ENCODE peak calls at places on chromosomes 13 and 19, in eight cellular contexts. One of them, this sample, is unnamed.

GRCh38 chr13:33865945-33866344 is 48.0 kb downstream of the RFC3 start:
- DNase-seq in activated T-helper 1 cell treated with anti-CD3 and anti-CD28 coated beads, Interleukin-12 subunit alpha, Interleukin-12 subunit beta, Interleukin-2, Interleukin-4 antibody, amounts not matched to agents 30 ng/mL and 10 ng/mL and 1 ng/mL, durations not matched to agents 14 hours and 24 hours and 36 hours: no peak
- DNase-seq in iPS-NIHi11: no peak
- DNase-seq in cardiac fibroblast: no peak
- DNase-seq in stimulated activated naive CD8-positive, alpha-beta T cell treated with anti-CD3 and anti-CD28 coated beads, Interleukin-15, Interleukin-2, amounts not matched to agents 100 U/mL and 50 U/mL, for 24 hours: no peak
- DNase-seq in lung microvascular endothelial cell: no peak
- DNase-seq in AG10803: no peak
- DNase-seq in GM03348: no peak
- DNase-seq in this sample: no peak

GRCh38 chr19:53982611-53983010 is 8.8 kb upstream of the CACNG6 start:
- DNase-seq in activated T-helper 1 cell treated with anti-CD3 and anti-CD28 coated beads, Interleukin-12 subunit alpha, Interleukin-12 subunit beta, Interleukin-2, Interleukin-4 antibody, amounts not matched to agents 30 ng/mL and 10 ng/mL and 1 ng/mL, durations not matched to agents 14 hours and 24 hours and 36 hours: no peak
- DNase-seq in iPS-NIHi11: peak; percentile 72
- DNase-seq in cardiac fibroblast: peak; percentile 74
- DNase-seq in stimulated activated naive CD8-positive, alpha-beta T cell treated with anti-CD3 and anti-CD28 coated beads, Interleukin-15, Interleukin-2, amounts not matched to agents 100 U/mL and 50 U/mL, for 24 hours: no peak
- DNase-seq in lung microvascular endothelial cell: peak; percentile 26
- DNase-seq in AG10803: no peak
- DNase-seq in GM03348: peak; percentile 50
- DNase-seq in this sample: no peak

GRCh38 chr19:21233691-21234090 is 91.9 kb downstream of the ZNF431 start:
- DNase-seq in activated T-helper 1 cell treated with anti-CD3 and anti-CD28 coated beads, Interleukin-12 subunit alpha, Interleukin-12 subunit beta, Interleukin-2, Interleukin-4 antibody, amounts not matched to agents 30 ng/mL and 10 ng/mL and 1 ng/mL, durations not matched to agents 14 hours and 24 hours and 36 hours: no peak
- DNase-seq in iPS-NIHi11: no peak
- DNase-seq in cardiac fibroblast: no peak
- DNase-seq in stimulated activated naive CD8-positive, alpha-beta T cell treated with anti-CD3 and anti-CD28 coated beads, Interleukin-15, Interleukin-2, amounts not matched to agents 100 U/mL and 50 U/mL, for 24 hours: no peak
- DNase-seq in lung microvascular endothelial cell: no peak
- DNase-seq in AG10803: no peak
- DNase-seq in GM03348: no peak
- DNase-seq in this sample: no peak

GRCh38 chr19:49297403-49297802 is 27.6 kb downstream of the SLC6A16 start:
- DNase-seq in activated T-helper 1 cell treated with anti-CD3 and anti-CD28 coated beads, Interleukin-12 subunit alpha, Interleukin-12 subunit beta, Interleukin-2, Interleukin-4 antibody, amounts not matched to agents 30 ng/mL and 10 ng/mL and 1 ng/mL, durations not matched to agents 14 hours and 24 hours and 36 hours: no peak
- DNase-seq in iPS-NIHi11: no peak
- DNase-seq in cardiac fibroblast: no peak
- DNase-seq in stimulated activated naive CD8-positive, alpha-beta T cell treated with anti-CD3 and anti-CD28 coated beads, Interleukin-15, Interleukin-2, amounts not matched to agents 100 U/mL and 50 U/mL, for 24 hours: no peak
- DNase-seq in lung microvascular endothelial cell: no peak
- DNase-seq in AG10803: peak; percentile 14
- DNase-seq in GM03348: no peak
- DNase-seq in this sample: no peak

GRCh38 chr19:35013047-35013819 is 13.1 kb downstream of the GRAMD1A start:
- DNase-seq in activated T-helper 1 cell treated with anti-CD3 and anti-CD28 coated beads, Interleukin-12 subunit alpha, Interleukin-12 subunit beta, Interleukin-2, Interleukin-4 antibody, amounts not matched to agents 30 ng/mL and 10 ng/mL and 1 ng/mL, durations not matched to agents 14 hours and 24 hours and 36 hours: peak; percentile 59
- DNase-seq in iPS-NIHi11: peak; percentile 97
- DNase-seq in cardiac fibroblast: peak; percentile 82
- DNase-seq in stimulated activated naive CD8-positive, alpha-beta T cell treated with anti-CD3 and anti-CD28 coated beads, Interleukin-15, Interleukin-2, amounts not matched to agents 100 U/mL and 50 U/mL, for 24 hours: peak; percentile 87
- DNase-seq in lung microvascular endothelial cell: peak; percentile 73
- DNase-seq in AG10803: peak; percentile 38
- DNase-seq in GM03348: peak; percentile 90
- DNase-seq in this sample: no peak

GRCh38 chr19:11949201-11949600 is 15.6 kb upstream of the ZNF763 start:
- DNase-seq in activated T-helper 1 cell treated with anti-CD3 and anti-CD28 coated beads, Interleukin-12 subunit alpha, Interleukin-12 subunit beta, Interleukin-2, Interleukin-4 antibody, amounts not matched to agents 30 ng/mL and 10 ng/mL and 1 ng/mL, durations not matched to agents 14 hours and 24 hours and 36 hours: no peak
- DNase-seq in iPS-NIHi11: no peak
- DNase-seq in cardiac fibroblast: no peak
- DNase-seq in stimulated activated naive CD8-positive, alpha-beta T cell treated with anti-CD3 and anti-CD28 coated beads, Interleukin-15, Interleukin-2, amounts not matched to agents 100 U/mL and 50 U/mL, for 24 hours: no peak
- DNase-seq in lung microvascular endothelial cell: no peak
- DNase-seq in AG10803: no peak
- DNase-seq in GM03348: no peak
- DNase-seq in this sample: no peak

GRCh38 chr19:31346184-31346583 is 3.1 kb downstream of the TSHZ3 start:
- DNase-seq in activated T-helper 1 cell treated with anti-CD3 and anti-CD28 coated beads, Interleukin-12 subunit alpha, Interleukin-12 subunit beta, Interleukin-2, Interleukin-4 antibody, amounts not matched to agents 30 ng/mL and 10 ng/mL and 1 ng/mL, durations not matched to agents 14 hours and 24 hours and 36 hours: no peak
- DNase-seq in iPS-NIHi11: no peak
- DNase-seq in cardiac fibroblast: no peak
- DNase-seq in stimulated activated naive CD8-positive, alpha-beta T cell treated with anti-CD3 and anti-CD28 coated beads, Interleukin-15, Interleukin-2, amounts not matched to agents 100 U/mL and 50 U/mL, for 24 hours: no peak
- DNase-seq in lung microvascular endothelial cell: no peak
- DNase-seq in AG10803: no peak
- DNase-seq in GM03348: no peak
- DNase-seq in this sample: no peak

GRCh38 chr19:5567971-5568407 is 236 bp upstream of the TINCR start:
- DNase-seq in activated T-helper 1 cell treated with anti-CD3 and anti-CD28 coated beads, Interleukin-12 subunit alpha, Interleukin-12 subunit beta, Interleukin-2, Interleukin-4 antibody, amounts not matched to agents 30 ng/mL and 10 ng/mL and 1 ng/mL, durations not matched to agents 14 hours and 24 hours and 36 hours: no peak
- DNase-seq in iPS-NIHi11: no peak
- DNase-seq in cardiac fibroblast: no peak
- DNase-seq in stimulated activated naive CD8-positive, alpha-beta T cell treated with anti-CD3 and anti-CD28 coated beads, Interleukin-15, Interleukin-2, amounts not matched to agents 100 U/mL and 50 U/mL, for 24 hours: no peak
- DNase-seq in lung microvascular endothelial cell: no peak
- DNase-seq in AG10803: no peak
- DNase-seq in GM03348: no peak
- DNase-seq in this sample: no peak

GRCh38 chr13:32087955-32088747 is 56.6 kb downstream of the FRY start:
- DNase-seq in activated T-helper 1 cell treated with anti-CD3 and anti-CD28 coated beads, Interleukin-12 subunit alpha, Interleukin-12 subunit beta, Interleukin-2, Interleukin-4 antibody, amounts not matched to agents 30 ng/mL and 10 ng/mL and 1 ng/mL, durations not matched to agents 14 hours and 24 hours and 36 hours: no peak
- DNase-seq in iPS-NIHi11: no peak
- DNase-seq in cardiac fibroblast: no peak
- DNase-seq in stimulated activated naive CD8-positive, alpha-beta T cell treated with anti-CD3 and anti-CD28 coated beads, Interleukin-15, Interleukin-2, amounts not matched to agents 100 U/mL and 50 U/mL, for 24 hours: no peak
- DNase-seq in lung microvascular endothelial cell: no peak
- DNase-seq in AG10803: peak; percentile 4
- DNase-seq in GM03348: no peak
- DNase-seq in this sample: no peak

GRCh38 chr19:33814181-33815165 is 17.8 kb downstream of the KCTD15 start:
- DNase-seq in activated T-helper 1 cell treated with anti-CD3 and anti-CD28 coated beads, Interleukin-12 subunit alpha, Interleukin-12 subunit beta, Interleukin-2, Interleukin-4 antibody, amounts not matched to agents 30 ng/mL and 10 ng/mL and 1 ng/mL, durations not matched to agents 14 hours and 24 hours and 36 hours: no peak
- DNase-seq in iPS-NIHi11: no peak
- DNase-seq in cardiac fibroblast: no peak
- DNase-seq in stimulated activated naive CD8-positive, alpha-beta T cell treated with anti-CD3 and anti-CD28 coated beads, Interleukin-15, Interleukin-2, amounts not matched to agents 100 U/mL and 50 U/mL, for 24 hours: no peak
- DNase-seq in lung microvascular endothelial cell: peak; percentile 65
- DNase-seq in AG10803: no peak
- DNase-seq in GM03348: no peak
- DNase-seq in this sample: no peak

GRCh38 chr13:98890186-98890585 is 87.7 kb downstream of the DOCK9 start:
- DNase-seq in activated T-helper 1 cell treated with anti-CD3 and anti-CD28 coated beads, Interleukin-12 subunit alpha, Interleukin-12 subunit beta, Interleukin-2, Interleukin-4 antibody, amounts not matched to agents 30 ng/mL and 10 ng/mL and 1 ng/mL, durations not matched to agents 14 hours and 24 hours and 36 hours: no peak
- DNase-seq in iPS-NIHi11: no peak
- DNase-seq in cardiac fibroblast: peak; percentile 59
- DNase-seq in stimulated activated naive CD8-positive, alpha-beta T cell treated with anti-CD3 and anti-CD28 coated beads, Interleukin-15, Interleukin-2, amounts not matched to agents 100 U/mL and 50 U/mL, for 24 hours: peak; percentile 48
- DNase-seq in lung microvascular endothelial cell: peak; percentile 90
- DNase-seq in AG10803: peak; percentile 86
- DNase-seq in GM03348: peak; percentile 78
- DNase-seq in this sample: no peak